ENCODE peak calls at places on chromosomes 4 and X, in nine cellular contexts. H, J, V, Z, O, R, L, U and D are unnamed samples.

GRCh38 chr4:133839326-133839725 is 362.3 kb downstream of the PABPC4L start:
- DNase-seq in H (no peak), J (no peak), V (no peak), Z (no peak), O (peak), R (no peak), L (no peak), U (no peak), D (no peak)

GRCh38 chr4:165175879-165176278 is 31.5 kb upstream of the KLHL2 start:
- DNase-seq in H (no peak), J (no peak), V (no peak), Z (no peak), O (no peak), R (no peak), L (no peak), U (no peak), D (no peak)

GRCh38 chr4:87865288-87865687 is 32.5 kb downstream of the MEPE start:
- DNase-seq in H (no peak), J (no peak), V (no peak), Z (no peak), O (no peak), R (no peak), L (no peak), U (no peak), D (no peak)

GRCh38 chr4:184769285-184769825 is 35.5 kb upstream of the CENPU start:
- DNase-seq in H (no peak), J (no peak), V (no peak), Z (no peak), O (no peak), R (no peak), L (no peak), U (no peak), D (no peak)

GRCh38 chr4:7726665-7727413 is 212.8 kb downstream of the AFAP1 start:
- DNase-seq in H (no peak), J (no peak), V (no peak), Z (no peak), O (no peak), R (no peak), L (no peak), U (no peak), D (no peak)

GRCh38 chr4:102715057-102715456 is 45.7 kb downstream of the MANBA start:
- DNase-seq in H (no peak), J (no peak), V (no peak), Z (no peak), O (no peak), R (no peak), L (no peak), U (no peak), D (peak)

GRCh38 chrX:43573441-43574015 is 82.6 kb upstream of the MAOA start:
- DNase-seq in H (no peak), J (no peak), V (no peak), Z (no peak), O (no peak), R (no peak), L (no peak), U (no peak), D (no peak)

GRCh38 chrX:104195489-104196084 is 29.3 kb downstream of the FAM199X start:
- DNase-seq in H (peak), J (no peak), V (peak), Z (peak), O (peak), R (no peak), L (no peak), U (no peak), D (peak)

GRCh38 chr4:141022221-141022760 is 111.0 kb downstream of the RNF150 start:
- DNase-seq in H (no peak), J (no peak), V (no peak), Z (no peak), O (no peak), R (no peak), L (no peak), U (no peak), D (peak)

GRCh38 chr4:67918428-67918827 is 34.6 kb upstream of the TMPRSS11D start:
- DNase-seq in H (peak), J (no peak), V (no peak), Z (peak), O (no peak), R (no peak), L (no peak), U (no peak), D (no peak)

GRCh38 chrX:56994375-56995270 is 718 bp downstream of the SPIN3 start:
- DNase-seq in H (no peak), J (no peak), V (no peak), Z (peak), O (peak), R (no peak), L (peak), U (no peak), D (peak)

GRCh38 chr4:108743021-108743420 is 19.8 kb downstream of the ETNPPL start:
- DNase-seq in H (no peak), J (no peak), V (no peak), Z (peak), O (no peak), R (no peak), L (no peak), U (no peak), D (no peak)

GRCh38 chrX:23503835-23504539 is 163.3 kb upstream of the PRDX4 start:
- DNase-seq in H (peak), J (peak), V (peak), Z (no peak), O (peak), R (no peak), L (peak), U (peak), D (peak)

GRCh38 chr4:159787901-159788300 is 685.0 kb downstream of the RAPGEF2 start:
- DNase-seq in H (no peak), J (no peak), V (no peak), Z (no peak), O (no peak), R (no peak), L (no peak), U (no peak), D (no peak)

GRCh38 chr4:6840062-6840976 is 57.8 kb downstream of the KIAA0232 start:
- DNase-seq in H (no peak), J (no peak), V (no peak), Z (peak), O (peak), R (no peak), L (peak), U (no peak), D (peak)

GRCh38 chr4:100799767-100800539 is 282.1 kb upstream of the EMCN start:
- DNase-seq in H (no peak), J (no peak), V (no peak), Z (no peak), O (no peak), R (no peak), L (no peak), U (no peak), D (no peak)

GRCh38 chrX:104695593-104695992 is 129.6 kb downstream of the IL1RAPL2 start:
- DNase-seq in H (no peak), J (no peak), V (no peak), Z (no peak), O (no peak), R (no peak), L (no peak), U (no peak), D (no peak)

GRCh38 chr4:7073526-7074390 is 5.9 kb upstream of the GRPEL1 start:
- DNase-seq in H (peak), J (no peak), V (no peak), Z (peak), O (peak), R (no peak), L (no peak), U (no peak), D (peak)

GRCh38 chr4:110049951-110050925 is 137.6 kb downstream of the EGF start:
- DNase-seq in H (peak), J (no peak), V (no peak), Z (peak), O (peak), R (peak), L (no peak), U (peak), D (peak)

GRCh38 chr4:95676190-95676589 is 127.4 kb upstream of the UNC5C start:
- DNase-seq in H (peak), J (no peak), V (no peak), Z (no peak), O (no peak), R (no peak), L (no peak), U (no peak), D (no peak)

GRCh38 chr4:169984203-169984602 is 42.0 kb downstream of the MFAP3L start:
- DNase-seq in H (no peak), J (no peak), V (no peak), Z (no peak), O (no peak), R (no peak), L (no peak), U (no peak), D (no peak)

GRCh38 chrX:23637187-23637586 is 30.1 kb upstream of the PRDX4 start:
- DNase-seq in H (no peak), J (no peak), V (no peak), Z (no peak), O (no peak), R (no peak), L (no peak), U (no peak), D (no peak)

GRCh38 chr4:150039790-150040189 is 38.5 kb upstream of the DCLK2 start:
- DNase-seq in H (no peak), J (no peak), V (no peak), Z (no peak), O (no peak), R (no peak), L (no peak), U (no peak), D (no peak)

GRCh38 chr4:73067971-73068394 is 1.5 kb downstream of the COX18 start:
- DNase-seq in H (peak), J (no peak), V (no peak), Z (no peak), O (peak), R (no peak), L (no peak), U (no peak), D (no peak)

DNA sequence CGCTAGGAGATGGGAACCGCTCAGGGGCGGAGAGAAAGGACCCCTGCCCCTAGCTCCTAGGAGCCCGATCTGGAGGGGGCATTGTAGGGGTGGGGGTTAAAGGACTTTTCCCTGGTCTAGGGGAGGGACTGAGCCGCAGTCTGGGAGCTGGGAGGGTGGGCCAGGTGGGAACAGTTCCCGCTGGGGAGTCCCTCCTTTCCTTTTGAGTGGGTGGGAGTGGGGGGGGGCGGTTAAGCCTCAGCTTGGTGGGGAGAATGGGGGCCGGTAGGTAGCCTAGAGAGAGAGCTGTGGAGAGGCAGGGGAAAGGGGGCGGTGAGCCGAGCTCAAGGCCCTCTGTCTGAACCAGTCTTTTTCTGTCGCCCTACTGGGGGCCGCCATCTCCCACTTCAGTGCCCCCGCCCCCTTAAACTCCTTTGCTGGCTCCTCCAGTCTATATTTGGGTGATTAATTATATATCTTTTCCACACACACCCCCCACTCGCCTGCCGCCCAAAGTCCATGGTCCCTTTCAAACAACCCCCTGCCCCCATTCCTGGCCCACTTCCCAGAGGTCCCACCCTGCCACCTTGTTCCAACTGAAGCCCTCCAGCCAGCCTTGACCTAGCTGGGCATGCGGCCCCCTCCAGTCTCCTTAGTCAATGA is 822 bp downstream of the ZNF275 start:
- DNase-seq in H (no peak), J (no peak), V (no peak), Z (no peak), O (no peak), R (no peak), L (no peak), U (no peak), D (no peak)
- H3K4me3 ChIP-seq in H (peak), J (peak), V (peak), Z (peak), O (peak), R (peak), L (peak), U (peak), D (peak)

GRCh38 chrX:137195296-137195695 is 161.5 kb upstream of the GPR101 start:
- DNase-seq in H (no peak), J (no peak), V (no peak), Z (no peak), O (no peak), R (no peak), L (no peak), U (no peak), D (no peak)

GRCh38 chrX:137198040-137198439 is 164.2 kb upstream of the GPR101 start:
- DNase-seq in H (peak), J (no peak), V (no peak), Z (no peak), O (no peak), R (no peak), L (no peak), U (no peak), D (no peak)

GRCh38 chrX:137195991-137196390 is 162.2 kb upstream of the GPR101 start:
- DNase-seq in H (peak), J (no peak), V (no peak), Z (no peak), O (no peak), R (no peak), L (no peak), U (no peak), D (peak)

DNA sequence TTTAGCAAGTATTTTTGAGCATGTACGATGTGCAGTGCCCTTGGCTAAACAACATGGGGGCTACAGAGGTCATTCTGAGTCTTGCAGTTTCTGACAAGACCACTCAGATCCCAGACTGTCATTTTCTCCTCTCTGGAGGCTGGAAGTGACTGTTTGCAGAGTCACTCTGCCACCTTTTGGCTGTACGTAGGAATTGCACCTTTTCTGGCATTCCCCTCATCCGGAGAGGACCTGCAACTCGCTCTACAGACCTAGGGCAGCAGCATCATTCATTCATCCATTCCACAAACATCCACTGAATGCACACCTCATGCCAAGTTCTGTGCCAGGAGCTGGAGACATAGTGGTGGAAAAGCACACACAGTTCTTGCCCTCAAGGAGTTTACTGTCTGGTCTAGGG is 160.4 kb upstream of the GPR101 start:
- DNase-seq in H (peak), J (no peak), V (no peak), Z (peak), O (peak), R (no peak), L (no peak), U (no peak), D (no peak)
- TF ChIP-seq CTCF in H (peak), J (no peak), V (peak), Z (peak), O (peak), R (no peak), L (peak), U (peak), D (peak)

GRCh38 chrX:119757646-119757978 is 776 bp upstream of the SOWAHD start:
- DNase-seq in H (no peak), J (no peak), V (no peak), Z (no peak), O (no peak), R (no peak), L (no peak), U (no peak), D (no peak)

GRCh38 chrX:119758682-119759332 is 419 bp downstream of the SOWAHD start:
- DNase-seq in H (peak), J (no peak), V (no peak), Z (peak), O (no peak), R (peak), L (no peak), U (peak), D (no peak)

GRCh38 chrX:119759333-119759766 is 962 bp downstream of the SOWAHD start:
- DNase-seq in H (no peak), J (no peak), V (no peak), Z (peak), O (no peak), R (no peak), L (no peak), U (no peak), D (no peak)

GRCh38 chrX:119756926-119757635 is 1.3 kb upstream of the SOWAHD start:
- DNase-seq in H (no peak), J (no peak), V (no peak), Z (no peak), O (no peak), R (no peak), L (no peak), U (peak), D (no peak)

DNA sequence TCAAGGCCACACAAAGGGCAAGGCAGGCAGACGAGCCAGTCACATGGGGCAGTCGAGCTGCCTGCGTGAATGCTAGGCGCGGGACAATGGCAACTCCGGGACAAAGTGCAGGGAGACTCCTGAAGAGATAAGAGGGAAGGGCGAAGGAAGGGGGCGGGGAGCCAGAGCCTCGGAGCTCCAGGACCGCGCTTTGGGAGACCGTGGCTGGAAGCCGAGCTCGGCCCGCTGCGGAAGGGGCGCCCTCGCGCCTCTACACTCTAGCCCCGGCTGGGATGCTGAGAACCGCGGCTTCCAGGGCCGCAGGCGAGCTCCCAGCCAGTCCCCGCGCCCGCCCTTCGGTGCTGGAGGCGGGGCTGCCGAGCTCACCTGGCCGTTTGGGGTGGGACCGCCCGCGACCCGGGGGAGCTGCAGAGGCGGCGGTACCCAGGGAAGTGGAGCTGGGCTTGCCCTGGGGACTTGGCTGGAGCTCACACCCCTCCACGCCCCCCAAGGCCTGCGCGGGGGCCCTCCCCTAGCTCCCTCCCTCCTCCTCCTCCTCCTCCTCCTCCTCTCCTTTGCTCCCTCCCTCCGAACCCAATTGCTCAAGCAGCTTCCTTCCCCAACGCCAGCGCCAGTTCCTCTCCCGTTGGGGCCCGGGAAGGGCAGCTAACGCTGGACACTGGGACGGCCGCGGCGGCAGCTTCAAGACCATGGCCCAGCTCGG is at the start of gene SOWAHD:
- DNase-seq in H (peak), J (no peak), V (no peak), Z (peak), O (no peak), R (peak), L (peak), U (peak), D (no peak)
- H3K4me3 ChIP-seq in H (peak), J (peak), V (peak), Z (peak), O (peak), R (peak), L (peak), U (peak), D (peak)

DNA sequence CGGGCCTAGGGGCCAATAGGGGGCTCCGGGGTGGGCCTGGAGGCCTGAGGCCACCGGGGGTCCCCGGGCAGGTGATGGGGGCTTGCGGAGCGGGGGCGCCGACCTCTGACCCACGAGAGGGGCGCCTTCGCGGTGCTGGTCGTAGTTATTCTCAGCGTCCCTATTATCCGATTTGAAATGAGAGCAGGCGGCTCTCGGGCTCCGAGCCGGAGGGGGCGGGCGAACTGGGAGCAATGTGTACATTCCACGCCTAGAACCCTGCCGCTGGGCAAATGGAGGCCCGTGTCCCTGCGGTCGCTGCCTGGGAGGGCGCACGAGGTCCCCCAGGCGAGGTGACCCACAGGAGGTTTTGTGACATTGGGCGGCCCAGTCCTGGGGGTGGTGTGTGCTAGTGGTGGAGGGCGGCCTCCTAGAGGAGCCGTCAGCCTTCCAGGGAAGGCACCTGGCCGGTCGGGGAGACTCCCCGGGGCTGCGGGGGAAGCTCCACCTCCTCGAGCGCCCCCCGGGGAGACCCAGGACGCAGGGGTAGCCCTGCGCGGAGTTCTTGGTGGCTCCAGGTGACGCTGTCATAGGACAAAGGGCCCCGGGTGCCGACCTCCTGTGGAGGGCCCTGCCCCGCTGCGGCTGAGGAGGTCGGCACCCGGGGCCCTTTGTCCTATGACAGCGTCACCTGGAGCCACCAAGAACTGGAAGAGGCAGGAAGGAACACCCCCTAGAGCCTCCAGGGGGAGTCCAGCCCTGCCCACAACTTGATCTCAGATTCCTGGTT is 102.6 kb upstream of the PRKX start:
- DNase-seq in H (no peak), J (no peak), V (no peak), Z (peak), O (peak), R (peak), L (peak), U (peak), D (peak)
- TF ChIP-seq CTCF in H (no peak), J (no peak), V (peak), Z (no peak), O (no peak), R (no peak), L (no peak), U (peak), D (peak)